ENCODE peak calls at places on chromosome 6, in six cellular contexts. R is ovary, W is osteocyte, E is thyroid gland, K is adrenal gland, U is mucosa of descending colon. B is an unnamed sample.

GRCh38 chr6:98957440-98957839 is 9.7 kb upstream of the FBXL4 start:
- DNase-seq in K (peak), E (peak), W (no peak), U (peak), R (no peak), B (peak)

GRCh38 chr6:88008821-88009220 is 38.8 kb upstream of the SPACA1 start:
- DNase-seq in R (no peak), U (no peak), W (no peak), E (no peak), K (no peak), B (no peak)

GRCh38 chr6:158409451-158409850 is 97.2 kb downstream of the TULP4 start:
- DNase-seq in K (no peak), W (no peak), E (no peak), U (no peak), R (peak), B (no peak)

GRCh38 chr6:159013229-159013628 is 13.2 kb upstream of the RSPH3 start:
- DNase-seq in W (no peak), K (no peak), E (no peak), R (no peak), U (no peak), B (no peak)

GRCh38 chr6:43020847-43021246 is 576 bp upstream of the RRP36 start:
- DNase-seq in U (no peak), R (no peak), W (no peak), K (no peak), E (no peak), B (no peak)

GRCh38 chr6:160519603-160520042 is 144.5 kb downstream of the LPA start:
- DNase-seq in K (no peak), E (no peak), R (no peak), U (no peak), W (no peak), B (no peak)

GRCh38 chr6:109237082-109237985 is 142.0 kb downstream of the CEP57L1 start:
- DNase-seq in K (no peak), W (no peak), U (no peak), R (no peak), E (no peak), B (no peak)

GRCh38 chr6:147211349-147211748 is 7.1 kb downstream of the STXBP5 start:
- DNase-seq in K (no peak), R (no peak), W (no peak), E (no peak), U (no peak), B (no peak)

GRCh38 chr6:37388578-37388977 is 34.8 kb downstream of the RNF8 start:
- DNase-seq in U (no peak), K (no peak), E (no peak), R (no peak), W (no peak), B (no peak)

GRCh38 chr6:37381579-37381978 is 27.8 kb downstream of the RNF8 start:
- DNase-seq in K (no peak), E (peak), W (no peak), U (no peak), R (no peak), B (no peak)

DNA sequence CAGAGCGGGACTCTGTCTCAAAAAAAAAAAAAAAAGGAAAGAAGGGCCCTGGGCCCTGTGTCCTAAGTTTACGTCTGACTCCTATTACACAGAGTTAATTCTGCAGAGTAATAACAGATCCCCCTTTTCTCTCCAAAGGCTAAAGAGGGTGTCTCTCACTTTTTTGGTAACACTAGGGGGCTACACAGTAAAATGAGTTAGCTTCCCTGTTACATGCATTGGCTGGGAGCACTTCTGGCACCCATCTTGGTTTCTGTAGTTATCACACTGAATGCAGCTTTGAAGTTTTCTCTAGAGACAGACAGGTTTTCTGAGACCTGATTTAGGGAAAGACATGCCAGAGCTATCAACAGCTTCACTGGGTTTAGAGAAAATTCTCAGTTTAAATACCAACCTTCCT is 29.2 kb downstream of the RNF8 start:
- DNase-seq in R (no peak), U (no peak), E (no peak), K (no peak), W (no peak), B (no peak)
- TF ChIP-seq CTCF in R (no peak), U (no peak), E (no peak), K (no peak), W (peak), B (no peak)

DNA sequence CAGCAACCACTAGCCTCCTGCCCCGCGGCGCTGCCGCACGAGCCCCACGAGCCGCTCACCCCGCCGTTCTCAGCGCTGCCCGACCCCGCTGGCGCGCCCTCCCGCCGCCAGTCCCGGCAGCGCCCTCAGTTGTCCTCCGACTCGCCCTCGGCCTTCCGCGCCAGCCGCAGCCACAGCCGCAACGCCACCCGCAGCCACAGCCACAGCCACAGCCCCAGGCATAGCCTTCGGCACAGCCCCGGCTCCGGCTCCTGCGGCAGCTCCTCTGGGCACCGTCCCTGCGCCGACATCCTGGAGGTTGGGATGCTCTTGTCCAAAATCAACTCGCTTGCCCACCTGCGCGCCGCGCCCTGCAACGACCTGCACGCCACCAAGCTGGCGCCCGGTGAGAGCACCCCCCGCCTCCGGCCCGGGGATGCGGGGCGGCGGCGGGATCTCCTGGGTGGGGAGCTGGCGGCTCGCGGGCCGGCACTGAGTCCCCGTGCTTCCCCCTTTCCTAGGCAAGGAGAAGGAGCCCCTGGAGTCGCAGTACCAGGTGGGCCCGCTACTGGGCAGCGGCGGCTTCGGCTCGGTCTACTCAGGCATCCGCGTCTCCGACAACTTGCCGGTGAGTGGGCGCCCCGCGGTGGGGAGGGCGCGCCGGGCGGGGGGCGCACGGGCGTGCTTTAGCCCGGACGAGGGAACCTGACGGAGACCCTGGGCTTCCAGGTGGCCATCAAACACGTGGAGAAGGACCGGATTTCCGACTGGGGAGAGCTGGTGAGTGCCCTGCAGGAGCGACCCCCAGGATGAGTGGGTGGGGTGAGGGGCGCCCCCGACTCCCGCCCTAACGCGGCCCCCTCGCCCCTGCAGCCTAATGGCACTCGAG is 555 bp downstream of the PIM1 start:
- DNase-seq in K (peak), R (peak), W (peak), E (peak), U (peak), B (no peak)
- TF ChIP-seq CTCF in K (peak), R (peak), W (peak), E (peak), U (peak), B (no peak)

DNA sequence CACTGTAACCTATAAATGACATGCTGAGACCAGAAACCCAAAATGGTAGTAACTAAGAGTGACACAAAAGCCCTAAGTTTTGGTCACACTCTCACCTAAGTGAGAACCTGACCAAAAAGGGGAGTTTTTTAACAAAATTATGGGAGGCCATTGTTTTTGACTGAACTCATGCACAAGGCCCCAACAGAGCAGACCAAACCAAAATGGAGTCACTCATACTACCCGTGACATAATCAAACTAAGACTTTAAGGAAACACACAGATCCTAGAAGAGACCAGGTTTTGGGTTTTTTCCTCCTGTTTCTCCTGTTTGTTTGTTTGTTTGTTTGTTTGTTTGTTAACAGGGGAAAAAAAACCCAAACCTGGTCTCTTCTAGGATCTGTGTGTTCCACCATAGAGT is 49.2 kb upstream of the MRAP2 start:
- DNase-seq in E (no peak), W (no peak), K (no peak), U (no peak), R (no peak), B (no peak)
- TF ChIP-seq CTCF in E (no peak), W (no peak), K (no peak), U (no peak), R (no peak), B (no peak)

DNA sequence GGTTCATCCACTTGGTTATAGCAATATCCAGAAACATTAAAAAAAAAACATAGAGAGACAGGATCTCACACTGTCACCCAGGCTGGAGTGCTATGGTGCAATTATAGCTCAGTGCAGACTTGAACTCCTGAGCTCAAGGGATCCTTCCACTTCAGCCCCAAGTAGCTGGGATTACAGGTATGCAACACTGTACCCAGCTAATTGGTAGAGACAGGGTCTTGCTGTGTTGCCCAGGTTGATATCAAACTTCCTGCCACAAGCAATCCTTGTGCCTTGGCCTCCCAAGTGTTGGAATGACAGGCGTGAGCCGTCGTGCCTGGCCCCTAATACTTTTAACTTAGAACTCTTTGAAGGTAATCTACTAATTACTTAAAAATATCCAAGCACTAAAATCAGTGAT is 818 bp upstream of the SLC17A1 start:
- DNase-seq in K (no peak), R (no peak), W (no peak), U (no peak), E (no peak), B (no peak)
- TF ChIP-seq CTCF in K (no peak), R (no peak), W (no peak), U (no peak), E (no peak), B (no peak)

B was measured in AG09319.